ENCODE peak calls at places on chromosomes 1 and 21, in four cellular contexts. T is activated B cell treated with CpG ODN at 0.5 μM for 24 hours, G is osteocyte, A is WERI-Rb-1. Q is an unnamed sample.

GRCh38 chr1:68046885-68047658 is 3.4 kb downstream of the DIRAS3 start:
- DNase-seq in T (no peak), G (no peak), A (peak; percentile 55), Q (no peak)

GRCh38 chr1:10398278-10398733 is 558 bp upstream of the PGD start:
- DNase-seq in T (no peak), G (no peak), A (no peak), Q (no peak)

GRCh38 chr1:15684042-15684461 is at the start of gene PLEKHM2:
- DNase-seq in T (peak; percentile 57), G (no peak), A (peak; percentile 19), Q (no peak)

GRCh38 chr21:44083631-44084291 is 23.4 kb upstream of the PWP2 start:
- DNase-seq in T (no peak), G (no peak), A (no peak), Q (no peak)

GRCh38 chr1:60848583-60849188 is 233.7 kb upstream of the NFIA start:
- DNase-seq in T (no peak), G (no peak), A (no peak), Q (no peak)

GRCh38 chr1:93235261-93235660 is 54.7 kb downstream of the CCDC18 start:
- DNase-seq in T (no peak), G (no peak), A (no peak), Q (no peak)

GRCh38 chr1:201938440-201939005 is 7.8 kb downstream of the LMOD1 start:
- DNase-seq in T (no peak), G (no peak), A (peak; percentile 95), Q (no peak)

GRCh38 chr1:204206121-204206520 is 7.7 kb downstream of the GOLT1A start:
- DNase-seq in T (no peak), G (no peak), A (no peak), Q (peak; percentile 6)

GRCh38 chr1:180221461-180221860 is 8.6 kb upstream of the LHX4 start:
- DNase-seq in T (no peak), G (no peak), A (no peak), Q (no peak)

GRCh38 chr1:20400341-20401177 is 85.5 kb downstream of the CAMK2N1 start:
- DNase-seq in T (no peak), G (no peak), A (no peak), Q (no peak)

GRCh38 chr1:169348356-169349036 is 19.1 kb downstream of the NME7 start:
- DNase-seq in T (no peak), G (no peak), A (no peak), Q (peak; percentile 29)

GRCh38 chr1:36257375-36257767 is 33.1 kb downstream of the THRAP3 start:
- DNase-seq in T (no peak), G (no peak), A (no peak), Q (no peak)

GRCh38 chr21:18142639-18143038 is 102.0 kb upstream of the CHODL start:
- DNase-seq in T (no peak), G (no peak), A (no peak), Q (no peak)

GRCh38 chr1:67148516-67149178 is 13.9 kb upstream of the C1orf141 start:
- DNase-seq in T (no peak), G (no peak), A (no peak), Q (no peak)

GRCh38 chr1:227915564-227916553 is 31.9 kb downstream of the WNT9A start:
- DNase-seq in T (no peak), G (no peak), A (peak; percentile 81), Q (no peak)

GRCh38 chr21:29486306-29486705 is 187.6 kb downstream of the BACH1 start:
- DNase-seq in T (no peak), G (no peak), A (no peak), Q (no peak)

GRCh38 chr1:201282931-201283829 is at the start of gene PKP1:
- DNase-seq in T (no peak), G (no peak), A (no peak), Q (no peak)

GRCh38 chr1:42730988-42731387 is 9.0 kb downstream of the CLDN19 start:
- DNase-seq in T (no peak), G (peak; percentile 42), A (peak; percentile 55), Q (peak; percentile 25)

GRCh38 chr1:33244143-33244808 is 12.0 kb upstream of the ZNF362 start:
- DNase-seq in T (no peak), G (no peak), A (no peak), Q (no peak)

GRCh38 chr1:25030674-25031589 is 100.9 kb upstream of the RUNX3 start:
- DNase-seq in T (peak; percentile 56), G (no peak), A (no peak), Q (peak; percentile 79)

GRCh38 chr1:40796939-40797667 is 13.5 kb downstream of the KCNQ4 start:
- DNase-seq in T (no peak), G (no peak), A (no peak), Q (no peak)

GRCh38 chr1:193275773-193276172 is 89.4 kb upstream of the B3GALT2 start:
- DNase-seq in T (no peak), G (no peak), A (peak; percentile 22), Q (no peak)

GRCh38 chr1:48693180-48693579 is 83.5 kb downstream of the BEND5 start:
- DNase-seq in T (no peak), G (no peak), A (peak; percentile 57), Q (no peak)

GRCh38 chr21:45532826-45533730 is 9.2 kb downstream of the SLC19A1 start:
- DNase-seq in T (no peak), G (no peak), A (no peak), Q (no peak)

GRCh38 chr1:5914676-5915285 is 77.4 kb downstream of the NPHP4 start:
- DNase-seq in T (no peak), G (peak; percentile 80), A (no peak), Q (no peak)

DNA sequence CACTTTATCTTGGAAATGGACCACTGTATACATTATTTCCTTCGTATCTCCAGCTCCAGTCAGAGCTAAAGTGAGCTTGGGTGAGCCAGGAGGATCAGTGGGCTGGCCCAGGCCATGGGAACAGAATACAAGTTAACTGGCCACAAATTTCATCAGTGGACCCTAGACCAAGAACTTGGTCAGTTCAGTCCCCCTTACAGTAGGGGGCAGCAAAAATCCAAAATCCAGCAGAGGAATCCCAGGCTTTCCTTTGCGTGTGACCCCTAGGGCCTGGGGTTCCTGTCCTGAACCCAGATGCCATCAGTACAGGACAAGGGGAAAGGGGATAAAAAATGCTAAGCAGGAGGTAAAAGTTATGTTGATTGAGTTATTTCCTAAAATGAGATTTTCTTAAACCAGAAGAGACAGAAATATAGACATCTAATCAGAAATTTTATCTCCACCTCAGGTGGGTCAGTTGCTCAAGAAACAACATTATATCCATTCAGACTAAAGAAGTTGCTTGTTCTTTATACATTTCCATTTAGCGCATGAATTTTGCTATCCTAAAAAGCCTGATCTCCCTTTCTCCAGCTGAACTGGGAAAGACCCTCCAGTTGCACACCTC is 24.1 kb upstream of the LCE5A start:
- DNase-seq in T (no peak), G (no peak), A (no peak), Q (no peak)
- TF ChIP-seq CTCF in T (no peak), G (no peak), A (peak; percentile 77), Q (peak; percentile 11)

GRCh38 chr1:56799605-56800398 is 19.4 kb downstream of the FYB2 start:
- DNase-seq in T (no peak), G (no peak), A (no peak), Q (no peak)

GRCh38 chr1:56806804-56807203 is 12.4 kb downstream of the FYB2 start:
- DNase-seq in T (no peak), G (no peak), A (no peak), Q (no peak)

GRCh38 chr1:56808385-56808784 is 10.8 kb downstream of the FYB2 start:
- DNase-seq in T (no peak), G (no peak), A (no peak), Q (no peak)

GRCh38 chr1:56798053-56798471 is 21.1 kb downstream of the FYB2 start:
- DNase-seq in T (no peak), G (no peak), A (no peak), Q (no peak)

GRCh38 chr1:56803561-56804156 is 15.5 kb downstream of the FYB2 start:
- DNase-seq in T (no peak), G (no peak), A (peak; percentile 73), Q (peak; percentile 12)
- TF ChIP-seq CTCF in T (no peak), G (peak; percentile 57), A (peak; percentile 82), Q (peak; percentile 56)

GRCh38 chr1:38030596-38031512 is 15.7 kb downstream of the POU3F1 start:
- DNase-seq in T (no peak), G (no peak), A (no peak), Q (no peak)

GRCh38 chr1:38029725-38030511 is 16.7 kb downstream of the POU3F1 start:
- DNase-seq in T (peak; percentile 33), G (no peak), A (peak; percentile 80), Q (no peak)

GRCh38 chr1:38028105-38028591 is 15.6 kb downstream of the UTP11 start:
- DNase-seq in T (no peak), G (no peak), A (peak; percentile 35), Q (no peak)

GRCh38 chr1:38028671-38029070 is 16.1 kb downstream of the UTP11 start:
- DNase-seq in T (no peak), G (no peak), A (peak; percentile 69), Q (no peak)

GRCh38 chr1:38029081-38029681 is 16.6 kb downstream of the UTP11 start:
- DNase-seq in T (no peak), G (no peak), A (peak; percentile 65), Q (no peak)
- TF ChIP-seq CTCF in T (no peak), G (no peak), A (peak; percentile 17), Q (no peak)

GRCh38 chr1:207319207-207319606 is 2.3 kb upstream of the CD55 start:
- DNase-seq in T (no peak), G (no peak), A (no peak), Q (no peak)

GRCh38 chr1:207321790-207322530 is 482 bp downstream of the CD55 start:
- DNase-seq in T (no peak), G (no peak), A (no peak), Q (no peak)

GRCh38 chr1:207323425-207323976 is 2.0 kb downstream of the CD55 start:
- DNase-seq in T (no peak), G (no peak), A (no peak), Q (no peak)

GRCh38 chr1:207318072-207318619 is 3.3 kb upstream of the CD55 start:
- DNase-seq in T (no peak), G (no peak), A (no peak), Q (no peak)

GRCh38 chr1:207321045-207321789 is at the start of gene CD55:
- DNase-seq in T (peak; percentile 94), G (peak; percentile 84), A (peak; percentile 94), Q (peak; percentile 100)
- TF ChIP-seq CTCF in T (no peak), G (no peak), A (peak; percentile 67), Q (peak; percentile 9)

GRCh38 chr1:110963666-110964399 is at the start of gene LRIF1:
- DNase-seq in T (peak; percentile 99), G (peak; percentile 99), A (peak; percentile 100), Q (peak; percentile 100)
- TF ChIP-seq CTCF in T (no peak), G (peak; percentile 42), A (peak; percentile 47), Q (no peak)

Q was measured in HL-60.